ENCODE peak calls at places on chromosome 5, in seven cellular contexts. One of them, this sample, is unnamed.

GRCh38 chr5:151469386-151469785 is 22.0 kb downstream of the SLC36A1 start:
- DNase-seq in activated CD4-positive, alpha-beta T cell treated with anti-CD3 and anti-CD28 coated beads, Interleukin-2, amount 50 U/mL, for 1 hour: no peak
- DNase-seq in RPMI8226: no peak
- DNase-seq in T-helper 2 cell: no peak
- DNase-seq in breast epithelium: no peak
- DNase-seq in mammary epithelial cell: no peak
- DNase-seq in neural progenitor cell: no peak
- DNase-seq in this sample: no peak

GRCh38 chr5:41337724-41338123 is 124.4 kb upstream of the C6 start:
- DNase-seq in activated CD4-positive, alpha-beta T cell treated with anti-CD3 and anti-CD28 coated beads, Interleukin-2, amount 50 U/mL, for 1 hour: no peak
- DNase-seq in RPMI8226: no peak
- DNase-seq in T-helper 2 cell: no peak
- DNase-seq in breast epithelium: no peak
- DNase-seq in mammary epithelial cell: no peak
- DNase-seq in neural progenitor cell: no peak
- DNase-seq in this sample: no peak

GRCh38 chr5:146233441-146233840 is 30.0 kb downstream of the RBM27 start:
- DNase-seq in activated CD4-positive, alpha-beta T cell treated with anti-CD3 and anti-CD28 coated beads, Interleukin-2, amount 50 U/mL, for 1 hour: no peak
- DNase-seq in RPMI8226: no peak
- DNase-seq in T-helper 2 cell: no peak
- DNase-seq in breast epithelium: no peak
- DNase-seq in mammary epithelial cell: no peak
- DNase-seq in neural progenitor cell: no peak
- DNase-seq in this sample: no peak

GRCh38 chr5:171601266-171601881 is 181.9 kb downstream of the FGF18 start:
- DNase-seq in activated CD4-positive, alpha-beta T cell treated with anti-CD3 and anti-CD28 coated beads, Interleukin-2, amount 50 U/mL, for 1 hour: no peak
- DNase-seq in RPMI8226: peak
- DNase-seq in T-helper 2 cell: no peak
- DNase-seq in breast epithelium: no peak
- DNase-seq in mammary epithelial cell: no peak
- DNase-seq in neural progenitor cell: no peak
- DNase-seq in this sample: no peak

GRCh38 chr5:111829701-111830100 is 72.7 kb upstream of the NREP start:
- DNase-seq in activated CD4-positive, alpha-beta T cell treated with anti-CD3 and anti-CD28 coated beads, Interleukin-2, amount 50 U/mL, for 1 hour: no peak
- DNase-seq in RPMI8226: no peak
- DNase-seq in T-helper 2 cell: no peak
- DNase-seq in breast epithelium: no peak
- DNase-seq in mammary epithelial cell: peak
- DNase-seq in neural progenitor cell: no peak
- DNase-seq in this sample: peak

GRCh38 chr5:39461007-39461682 is 36.4 kb upstream of the DAB2 start:
- DNase-seq in activated CD4-positive, alpha-beta T cell treated with anti-CD3 and anti-CD28 coated beads, Interleukin-2, amount 50 U/mL, for 1 hour: no peak
- DNase-seq in RPMI8226: peak
- DNase-seq in T-helper 2 cell: no peak
- DNase-seq in breast epithelium: no peak
- DNase-seq in mammary epithelial cell: no peak
- DNase-seq in neural progenitor cell: no peak
- DNase-seq in this sample: no peak

GRCh38 chr5:148730955-148731898 is 76.9 kb upstream of the HTR4 start:
- DNase-seq in activated CD4-positive, alpha-beta T cell treated with anti-CD3 and anti-CD28 coated beads, Interleukin-2, amount 50 U/mL, for 1 hour: peak
- DNase-seq in RPMI8226: peak
- DNase-seq in T-helper 2 cell: peak
- DNase-seq in breast epithelium: no peak
- DNase-seq in mammary epithelial cell: peak
- DNase-seq in neural progenitor cell: peak
- DNase-seq in this sample: peak

GRCh38 chr5:31186672-31187267 is 6.7 kb upstream of the CDH6 start:
- DNase-seq in activated CD4-positive, alpha-beta T cell treated with anti-CD3 and anti-CD28 coated beads, Interleukin-2, amount 50 U/mL, for 1 hour: no peak
- DNase-seq in RPMI8226: peak
- DNase-seq in T-helper 2 cell: no peak
- DNase-seq in breast epithelium: no peak
- DNase-seq in mammary epithelial cell: peak
- DNase-seq in neural progenitor cell: peak
- DNase-seq in this sample: peak

GRCh38 chr5:52838306-52839015 is 50.7 kb downstream of the ITGA1 start:
- DNase-seq in activated CD4-positive, alpha-beta T cell treated with anti-CD3 and anti-CD28 coated beads, Interleukin-2, amount 50 U/mL, for 1 hour: no peak
- DNase-seq in RPMI8226: no peak
- DNase-seq in T-helper 2 cell: no peak
- DNase-seq in breast epithelium: no peak
- DNase-seq in mammary epithelial cell: no peak
- DNase-seq in neural progenitor cell: no peak
- DNase-seq in this sample: peak

GRCh38 chr5:146516151-146516475 is at the start of gene GPR151:
- DNase-seq in activated CD4-positive, alpha-beta T cell treated with anti-CD3 and anti-CD28 coated beads, Interleukin-2, amount 50 U/mL, for 1 hour: no peak
- DNase-seq in RPMI8226: no peak
- DNase-seq in T-helper 2 cell: no peak
- DNase-seq in breast epithelium: no peak
- DNase-seq in mammary epithelial cell: no peak
- DNase-seq in neural progenitor cell: no peak
- DNase-seq in this sample: no peak

GRCh38 chr5:140800816-140801493 is at the start of gene PCDHA3:
- DNase-seq in activated CD4-positive, alpha-beta T cell treated with anti-CD3 and anti-CD28 coated beads, Interleukin-2, amount 50 U/mL, for 1 hour: no peak
- DNase-seq in RPMI8226: no peak
- DNase-seq in T-helper 2 cell: no peak
- DNase-seq in breast epithelium: no peak
- DNase-seq in mammary epithelial cell: peak
- DNase-seq in neural progenitor cell: no peak
- DNase-seq in this sample: peak

GRCh38 chr5:36573441-36573840 is 33.0 kb upstream of the SLC1A3 start:
- DNase-seq in activated CD4-positive, alpha-beta T cell treated with anti-CD3 and anti-CD28 coated beads, Interleukin-2, amount 50 U/mL, for 1 hour: no peak
- DNase-seq in RPMI8226: no peak
- DNase-seq in T-helper 2 cell: no peak
- DNase-seq in breast epithelium: no peak
- DNase-seq in mammary epithelial cell: peak
- DNase-seq in neural progenitor cell: no peak
- DNase-seq in this sample: peak

GRCh38 chr5:73948720-73949119 is 322.7 kb downstream of the ARHGEF28 start:
- DNase-seq in activated CD4-positive, alpha-beta T cell treated with anti-CD3 and anti-CD28 coated beads, Interleukin-2, amount 50 U/mL, for 1 hour: no peak
- DNase-seq in RPMI8226: no peak
- DNase-seq in T-helper 2 cell: no peak
- DNase-seq in breast epithelium: no peak
- DNase-seq in mammary epithelial cell: peak
- DNase-seq in neural progenitor cell: no peak
- DNase-seq in this sample: peak

GRCh38 chr5:141913560-141913959 is 10.1 kb upstream of the DELE1 start:
- DNase-seq in activated CD4-positive, alpha-beta T cell treated with anti-CD3 and anti-CD28 coated beads, Interleukin-2, amount 50 U/mL, for 1 hour: no peak
- DNase-seq in RPMI8226: no peak
- DNase-seq in T-helper 2 cell: no peak
- DNase-seq in breast epithelium: no peak
- DNase-seq in mammary epithelial cell: no peak
- DNase-seq in neural progenitor cell: peak
- DNase-seq in this sample: no peak

GRCh38 chr5:172833691-172834569 is at the start of gene ERGIC1:
- DNase-seq in activated CD4-positive, alpha-beta T cell treated with anti-CD3 and anti-CD28 coated beads, Interleukin-2, amount 50 U/mL, for 1 hour: peak
- DNase-seq in RPMI8226: peak
- DNase-seq in T-helper 2 cell: peak
- DNase-seq in breast epithelium: peak
- DNase-seq in mammary epithelial cell: peak
- DNase-seq in neural progenitor cell: peak
- DNase-seq in this sample: peak

GRCh38 chr5:73311291-73312110 is 137.1 kb downstream of the FOXD1 start:
- DNase-seq in activated CD4-positive, alpha-beta T cell treated with anti-CD3 and anti-CD28 coated beads, Interleukin-2, amount 50 U/mL, for 1 hour: no peak
- DNase-seq in RPMI8226: no peak
- DNase-seq in T-helper 2 cell: no peak
- DNase-seq in breast epithelium: no peak
- DNase-seq in mammary epithelial cell: peak
- DNase-seq in neural progenitor cell: peak
- DNase-seq in this sample: peak

GRCh38 chr5:67677422-67677970 is 480.9 kb upstream of the CD180 start:
- DNase-seq in activated CD4-positive, alpha-beta T cell treated with anti-CD3 and anti-CD28 coated beads, Interleukin-2, amount 50 U/mL, for 1 hour: no peak
- DNase-seq in RPMI8226: no peak
- DNase-seq in T-helper 2 cell: no peak
- DNase-seq in breast epithelium: no peak
- DNase-seq in mammary epithelial cell: no peak
- DNase-seq in neural progenitor cell: no peak
- DNase-seq in this sample: no peak

GRCh38 chr5:97224112-97224750 is 41.2 kb upstream of the RIOK2 start:
- DNase-seq in activated CD4-positive, alpha-beta T cell treated with anti-CD3 and anti-CD28 coated beads, Interleukin-2, amount 50 U/mL, for 1 hour: no peak
- DNase-seq in RPMI8226: no peak
- DNase-seq in T-helper 2 cell: no peak
- DNase-seq in breast epithelium: no peak
- DNase-seq in mammary epithelial cell: no peak
- DNase-seq in neural progenitor cell: no peak
- DNase-seq in this sample: peak

GRCh38 chr5:126503602-126504104 is 80.4 kb downstream of the GRAMD2B start:
- DNase-seq in activated CD4-positive, alpha-beta T cell treated with anti-CD3 and anti-CD28 coated beads, Interleukin-2, amount 50 U/mL, for 1 hour: no peak
- DNase-seq in RPMI8226: no peak
- DNase-seq in T-helper 2 cell: peak
- DNase-seq in breast epithelium: no peak
- DNase-seq in mammary epithelial cell: no peak
- DNase-seq in neural progenitor cell: no peak
- DNase-seq in this sample: peak

GRCh38 chr5:6496636-6497035 is 48.0 kb downstream of the UBE2QL1 start:
- DNase-seq in activated CD4-positive, alpha-beta T cell treated with anti-CD3 and anti-CD28 coated beads, Interleukin-2, amount 50 U/mL, for 1 hour: no peak
- DNase-seq in RPMI8226: no peak
- DNase-seq in T-helper 2 cell: no peak
- DNase-seq in breast epithelium: no peak
- DNase-seq in mammary epithelial cell: no peak
- DNase-seq in neural progenitor cell: no peak
- DNase-seq in this sample: no peak

GRCh38 chr5:34598177-34598794 is 57.8 kb upstream of the RAI14 start:
- DNase-seq in activated CD4-positive, alpha-beta T cell treated with anti-CD3 and anti-CD28 coated beads, Interleukin-2, amount 50 U/mL, for 1 hour: no peak
- DNase-seq in RPMI8226: no peak
- DNase-seq in T-helper 2 cell: no peak
- DNase-seq in breast epithelium: no peak
- DNase-seq in mammary epithelial cell: peak
- DNase-seq in neural progenitor cell: no peak
- DNase-seq in this sample: peak

GRCh38 chr5:171705830-171706229 is 79.8 kb upstream of the SMIM23 start:
- DNase-seq in activated CD4-positive, alpha-beta T cell treated with anti-CD3 and anti-CD28 coated beads, Interleukin-2, amount 50 U/mL, for 1 hour: no peak
- DNase-seq in RPMI8226: no peak
- DNase-seq in T-helper 2 cell: no peak
- DNase-seq in breast epithelium: no peak
- DNase-seq in mammary epithelial cell: no peak
- DNase-seq in neural progenitor cell: no peak
- DNase-seq in this sample: no peak

GRCh38 chr5:141920771-141921170 is 2.9 kb upstream of the DELE1 start:
- DNase-seq in activated CD4-positive, alpha-beta T cell treated with anti-CD3 and anti-CD28 coated beads, Interleukin-2, amount 50 U/mL, for 1 hour: no peak
- DNase-seq in RPMI8226: no peak
- DNase-seq in T-helper 2 cell: no peak
- DNase-seq in breast epithelium: no peak
- DNase-seq in mammary epithelial cell: no peak
- DNase-seq in neural progenitor cell: no peak
- DNase-seq in this sample: no peak

GRCh38 chr5:176415240-176416122 is 858 bp downstream of the CLTB start:
- DNase-seq in activated CD4-positive, alpha-beta T cell treated with anti-CD3 and anti-CD28 coated beads, Interleukin-2, amount 50 U/mL, for 1 hour: no peak
- DNase-seq in RPMI8226: peak
- DNase-seq in T-helper 2 cell: no peak
- DNase-seq in breast epithelium: peak
- DNase-seq in mammary epithelial cell: peak
- DNase-seq in neural progenitor cell: peak
- DNase-seq in this sample: peak

GRCh38 chr5:115179959-115180709 is 10.4 kb upstream of the TRIM36 start:
- DNase-seq in activated CD4-positive, alpha-beta T cell treated with anti-CD3 and anti-CD28 coated beads, Interleukin-2, amount 50 U/mL, for 1 hour: no peak
- DNase-seq in RPMI8226: peak
- DNase-seq in T-helper 2 cell: peak
- DNase-seq in breast epithelium: no peak
- DNase-seq in mammary epithelial cell: peak
- DNase-seq in neural progenitor cell: peak
- DNase-seq in this sample: peak

GRCh38 chr5:150021491-150022162 is 21.1 kb downstream of the HMGXB3 start:
- DNase-seq in activated CD4-positive, alpha-beta T cell treated with anti-CD3 and anti-CD28 coated beads, Interleukin-2, amount 50 U/mL, for 1 hour: no peak
- DNase-seq in RPMI8226: no peak
- DNase-seq in T-helper 2 cell: no peak
- DNase-seq in breast epithelium: no peak
- DNase-seq in mammary epithelial cell: peak
- DNase-seq in neural progenitor cell: no peak
- DNase-seq in this sample: peak

GRCh38 chr5:132059043-132059695 is 1.3 kb upstream of the IL3 start:
- DNase-seq in activated CD4-positive, alpha-beta T cell treated with anti-CD3 and anti-CD28 coated beads, Interleukin-2, amount 50 U/mL, for 1 hour: peak
- DNase-seq in RPMI8226: no peak
- DNase-seq in T-helper 2 cell: peak
- DNase-seq in breast epithelium: peak
- DNase-seq in mammary epithelial cell: no peak
- DNase-seq in neural progenitor cell: no peak
- DNase-seq in this sample: no peak

GRCh38 chr5:51621156-51621555 is 237.9 kb downstream of the ISL1 start:
- DNase-seq in activated CD4-positive, alpha-beta T cell treated with anti-CD3 and anti-CD28 coated beads, Interleukin-2, amount 50 U/mL, for 1 hour: no peak
- DNase-seq in RPMI8226: no peak
- DNase-seq in T-helper 2 cell: no peak
- DNase-seq in breast epithelium: no peak
- DNase-seq in mammary epithelial cell: no peak
- DNase-seq in neural progenitor cell: peak
- DNase-seq in this sample: no peak

GRCh38 chr5:126182901-126183695 is 240.1 kb upstream of the GRAMD2B start:
- DNase-seq in activated CD4-positive, alpha-beta T cell treated with anti-CD3 and anti-CD28 coated beads, Interleukin-2, amount 50 U/mL, for 1 hour: no peak
- DNase-seq in RPMI8226: no peak
- DNase-seq in T-helper 2 cell: no peak
- DNase-seq in breast epithelium: peak
- DNase-seq in mammary epithelial cell: no peak
- DNase-seq in neural progenitor cell: no peak
- DNase-seq in this sample: no peak

GRCh38 chr5:107486489-107486888 is 184.2 kb downstream of the EFNA5 start:
- DNase-seq in activated CD4-positive, alpha-beta T cell treated with anti-CD3 and anti-CD28 coated beads, Interleukin-2, amount 50 U/mL, for 1 hour: no peak
- DNase-seq in RPMI8226: peak
- DNase-seq in T-helper 2 cell: peak
- DNase-seq in breast epithelium: no peak
- DNase-seq in mammary epithelial cell: peak
- DNase-seq in neural progenitor cell: no peak
- DNase-seq in this sample: peak

GRCh38 chr5:93018461-93018860 is 562.6 kb downstream of the NR2F1-AS1 start:
- DNase-seq in activated CD4-positive, alpha-beta T cell treated with anti-CD3 and anti-CD28 coated beads, Interleukin-2, amount 50 U/mL, for 1 hour: no peak
- DNase-seq in RPMI8226: no peak
- DNase-seq in T-helper 2 cell: no peak
- DNase-seq in breast epithelium: no peak
- DNase-seq in mammary epithelial cell: no peak
- DNase-seq in neural progenitor cell: no peak
- DNase-seq in this sample: no peak

GRCh38 chr5:32505718-32506117 is 61.2 kb upstream of the ZFR start:
- DNase-seq in activated CD4-positive, alpha-beta T cell treated with anti-CD3 and anti-CD28 coated beads, Interleukin-2, amount 50 U/mL, for 1 hour: no peak
- DNase-seq in RPMI8226: no peak
- DNase-seq in T-helper 2 cell: no peak
- DNase-seq in breast epithelium: no peak
- DNase-seq in mammary epithelial cell: peak
- DNase-seq in neural progenitor cell: peak
- DNase-seq in this sample: no peak

GRCh38 chr5:159105318-159106053 is 5.8 kb upstream of the EBF1 start:
- DNase-seq in activated CD4-positive, alpha-beta T cell treated with anti-CD3 and anti-CD28 coated beads, Interleukin-2, amount 50 U/mL, for 1 hour: no peak
- DNase-seq in RPMI8226: no peak
- DNase-seq in T-helper 2 cell: no peak
- DNase-seq in breast epithelium: no peak
- DNase-seq in mammary epithelial cell: no peak
- DNase-seq in neural progenitor cell: peak
- DNase-seq in this sample: no peak

GRCh38 chr5:43401827-43402226 is 10.4 kb downstream of the CCL28 start:
- DNase-seq in activated CD4-positive, alpha-beta T cell treated with anti-CD3 and anti-CD28 coated beads, Interleukin-2, amount 50 U/mL, for 1 hour: no peak
- DNase-seq in RPMI8226: peak
- DNase-seq in T-helper 2 cell: no peak
- DNase-seq in breast epithelium: no peak
- DNase-seq in mammary epithelial cell: no peak
- DNase-seq in neural progenitor cell: peak
- DNase-seq in this sample: no peak

GRCh38 chr5:150672237-150672883 is 11.3 kb downstream of the MYOZ3 start:
- DNase-seq in activated CD4-positive, alpha-beta T cell treated with anti-CD3 and anti-CD28 coated beads, Interleukin-2, amount 50 U/mL, for 1 hour: peak
- DNase-seq in RPMI8226: peak
- DNase-seq in T-helper 2 cell: no peak
- DNase-seq in breast epithelium: no peak
- DNase-seq in mammary epithelial cell: peak
- DNase-seq in neural progenitor cell: peak
- DNase-seq in this sample: peak

GRCh38 chr5:178320281-178320855 is 87.8 kb upstream of the PHYKPL start:
- DNase-seq in activated CD4-positive, alpha-beta T cell treated with anti-CD3 and anti-CD28 coated beads, Interleukin-2, amount 50 U/mL, for 1 hour: no peak
- DNase-seq in RPMI8226: no peak
- DNase-seq in T-helper 2 cell: no peak
- DNase-seq in breast epithelium: no peak
- DNase-seq in mammary epithelial cell: no peak
- DNase-seq in neural progenitor cell: no peak
- DNase-seq in this sample: no peak

GRCh38 chr5:66144074-66144798 is at the start of gene SREK1:
- DNase-seq in activated CD4-positive, alpha-beta T cell treated with anti-CD3 and anti-CD28 coated beads, Interleukin-2, amount 50 U/mL, for 1 hour: peak
- DNase-seq in RPMI8226: peak
- DNase-seq in T-helper 2 cell: peak
- DNase-seq in breast epithelium: peak
- DNase-seq in mammary epithelial cell: peak
- DNase-seq in neural progenitor cell: peak
- DNase-seq in this sample: peak

GRCh38 chr5:158660726-158661125 is 439.0 kb downstream of the EBF1 start:
- DNase-seq in activated CD4-positive, alpha-beta T cell treated with anti-CD3 and anti-CD28 coated beads, Interleukin-2, amount 50 U/mL, for 1 hour: no peak
- DNase-seq in RPMI8226: no peak
- DNase-seq in T-helper 2 cell: no peak
- DNase-seq in breast epithelium: no peak
- DNase-seq in mammary epithelial cell: no peak
- DNase-seq in neural progenitor cell: no peak
- DNase-seq in this sample: peak